ENCODE peak calls at places on chromosomes 4 and X, in ten cellular contexts. One of them, this sample, is unnamed. For H3K4me1, the result is how much of the 10 kb centered on the place peaks cover.

GRCh38 chrX:21658152-21658737 is at the start of gene KLHL34:
- DNase-seq in aorta: peak
- DNase-seq in transverse colon: peak
- DNase-seq in heart left ventricle: peak
- DNase-seq in left ventricle myocardium inferior: peak
- DNase-seq in tibial nerve: no peak
- DNase-seq in A549: no peak
- DNase-seq in upper lobe of right lung: no peak
- DNase-seq in neural progenitor cell: no peak
- DNase-seq in neuronal stem cell: no peak
- DNase-seq in this sample: no peak

GRCh38 chr4:72031868-72032619 is at the start of gene NPFFR2:
- DNase-seq in neural progenitor cell: peak
- DNase-seq in tibial nerve: no peak
- DNase-seq in neuronal stem cell: peak
- DNase-seq in aorta: no peak
- DNase-seq in heart left ventricle: peak
- DNase-seq in transverse colon: no peak
- DNase-seq in left ventricle myocardium inferior: peak
- DNase-seq in A549: no peak
- DNase-seq in upper lobe of right lung: peak
- DNase-seq in this sample: no peak

GRCh38 chrX:65581661-65582339 is 47.2 kb upstream of the LAS1L start:
- DNase-seq in A549: peak
- DNase-seq in heart left ventricle: peak
- DNase-seq in aorta: peak
- DNase-seq in neuronal stem cell: peak
- DNase-seq in transverse colon: peak
- DNase-seq in upper lobe of right lung: no peak
- DNase-seq in tibial nerve: peak
- DNase-seq in neural progenitor cell: peak
- DNase-seq in left ventricle myocardium inferior: peak
- DNase-seq in this sample: peak

GRCh38 chr4:54661686-54662085 is 3.9 kb downstream of the KIT start:
- DNase-seq in transverse colon: no peak
- DNase-seq in upper lobe of right lung: no peak
- DNase-seq in aorta: no peak
- DNase-seq in A549: no peak
- DNase-seq in neural progenitor cell: no peak
- DNase-seq in left ventricle myocardium inferior: no peak
- DNase-seq in neuronal stem cell: no peak
- DNase-seq in tibial nerve: no peak
- DNase-seq in heart left ventricle: no peak
- DNase-seq in this sample: no peak

GRCh38 chrX:132023896-132024386 is 839 bp downstream of the STK26 start:
- DNase-seq in A549: peak
- DNase-seq in tibial nerve: no peak
- DNase-seq in aorta: peak
- DNase-seq in upper lobe of right lung: peak
- DNase-seq in neuronal stem cell: peak
- DNase-seq in heart left ventricle: no peak
- DNase-seq in transverse colon: no peak
- DNase-seq in neural progenitor cell: peak
- DNase-seq in left ventricle myocardium inferior: peak
- DNase-seq in this sample: no peak

GRCh38 chrX:133608406-133608805 is 193.1 kb upstream of the GPC4 start:
- DNase-seq in transverse colon: no peak
- DNase-seq in heart left ventricle: no peak
- DNase-seq in A549: no peak
- DNase-seq in neural progenitor cell: no peak
- DNase-seq in upper lobe of right lung: no peak
- DNase-seq in left ventricle myocardium inferior: no peak
- DNase-seq in neuronal stem cell: no peak
- DNase-seq in aorta: no peak
- DNase-seq in tibial nerve: no peak
- DNase-seq in this sample: no peak

GRCh38 chrX:39899876-39900787 is 197.6 kb downstream of the BCOR start:
- DNase-seq in neuronal stem cell: no peak
- DNase-seq in heart left ventricle: no peak
- DNase-seq in left ventricle myocardium inferior: no peak
- DNase-seq in neural progenitor cell: no peak
- DNase-seq in transverse colon: no peak
- DNase-seq in upper lobe of right lung: no peak
- DNase-seq in aorta: no peak
- DNase-seq in A549: no peak
- DNase-seq in tibial nerve: no peak
- DNase-seq in this sample: no peak

GRCh38 chr4:13706716-13707115 is 79.2 kb upstream of the BOD1L1 start:
- DNase-seq in tibial nerve: no peak
- DNase-seq in A549: no peak
- DNase-seq in left ventricle myocardium inferior: no peak
- DNase-seq in transverse colon: no peak
- DNase-seq in neural progenitor cell: no peak
- DNase-seq in upper lobe of right lung: no peak
- DNase-seq in aorta: no peak
- DNase-seq in neuronal stem cell: no peak
- DNase-seq in heart left ventricle: no peak
- DNase-seq in this sample: no peak

GRCh38 chrX:40883021-40883619 is 147.8 kb upstream of the MED14 start:
- DNase-seq in aorta: no peak
- DNase-seq in neuronal stem cell: no peak
- DNase-seq in transverse colon: no peak
- DNase-seq in A549: no peak
- DNase-seq in upper lobe of right lung: no peak
- DNase-seq in neural progenitor cell: no peak
- DNase-seq in tibial nerve: no peak
- DNase-seq in left ventricle myocardium inferior: no peak
- DNase-seq in heart left ventricle: no peak
- DNase-seq in this sample: peak

GRCh38 chr4:38128478-38129451 is 168.6 kb downstream of the PTTG2 start:
- DNase-seq in transverse colon: peak
- DNase-seq in tibial nerve: no peak
- DNase-seq in neuronal stem cell: no peak
- DNase-seq in neural progenitor cell: peak
- DNase-seq in A549: peak
- DNase-seq in aorta: no peak
- DNase-seq in left ventricle myocardium inferior: no peak
- DNase-seq in heart left ventricle: peak
- DNase-seq in upper lobe of right lung: no peak
- DNase-seq in this sample: no peak

DNA sequence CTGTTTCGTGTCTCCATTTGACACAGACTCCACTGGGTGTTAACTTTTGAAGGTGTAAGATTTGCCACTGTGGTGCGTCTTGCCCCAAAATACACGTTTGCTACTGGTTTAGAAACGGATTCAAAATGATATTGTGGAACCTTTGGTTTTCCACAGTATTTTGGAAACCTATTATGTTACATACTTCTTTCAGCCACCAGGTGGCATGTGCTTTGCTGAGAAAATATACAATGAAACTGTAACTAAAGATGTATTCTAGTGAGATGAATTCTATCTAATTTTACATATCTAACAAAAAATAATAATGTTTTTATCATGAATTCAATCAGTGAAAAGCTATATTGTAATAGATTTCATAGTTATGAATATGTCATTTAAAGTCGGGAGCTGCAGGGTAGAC is 28.4 kb upstream of the SLITRK4 start:
- DNase-seq in neural progenitor cell: peak
- DNase-seq in heart left ventricle: no peak
- DNase-seq in left ventricle myocardium inferior: no peak
- DNase-seq in upper lobe of right lung: no peak
- DNase-seq in A549: peak
- DNase-seq in aorta: no peak
- DNase-seq in tibial nerve: no peak
- DNase-seq in neuronal stem cell: no peak
- DNase-seq in transverse colon: no peak
- DNase-seq in this sample: no peak
- H3K4me3 ChIP-seq in neural progenitor cell: no peak
- H3K4me3 ChIP-seq in heart left ventricle: no peak
- H3K4me3 ChIP-seq in left ventricle myocardium inferior: no peak
- H3K4me3 ChIP-seq in upper lobe of right lung: no peak
- H3K4me3 ChIP-seq in A549: no peak
- H3K4me3 ChIP-seq in aorta: no peak
- H3K4me3 ChIP-seq in tibial nerve: no peak
- H3K4me3 ChIP-seq in neuronal stem cell: no peak
- H3K4me3 ChIP-seq in transverse colon: no peak
- H3K4me3 ChIP-seq in this sample: no peak

GRCh38 chr4:10098770-10099139 is 17.8 kb downstream of the WDR1 start:
- DNase-seq in tibial nerve: no peak
- DNase-seq in transverse colon: no peak
- DNase-seq in upper lobe of right lung: no peak
- DNase-seq in neural progenitor cell: no peak
- DNase-seq in neuronal stem cell: no peak
- DNase-seq in A549: no peak
- DNase-seq in left ventricle myocardium inferior: no peak
- DNase-seq in heart left ventricle: no peak
- DNase-seq in aorta: no peak
- DNase-seq in this sample: no peak
- H3K4me1 ChIP-seq in tibial nerve: under half
- H3K4me1 ChIP-seq in transverse colon: half or more
- H3K4me1 ChIP-seq in upper lobe of right lung: half or more
- H3K4me1 ChIP-seq in neural progenitor cell: under half
- H3K4me1 ChIP-seq in neuronal stem cell: under half
- H3K4me1 ChIP-seq in A549: under half
- H3K4me1 ChIP-seq in left ventricle myocardium inferior: half or more
- H3K4me1 ChIP-seq in heart left ventricle: half or more
- H3K4me1 ChIP-seq in aorta: under half
- H3K4me1 ChIP-seq in this sample: under half

GRCh38 chr4:74635490-74636123 is 158.7 kb downstream of the BTC start:
- DNase-seq in upper lobe of right lung: no peak
- DNase-seq in A549: no peak
- DNase-seq in left ventricle myocardium inferior: no peak
- DNase-seq in neuronal stem cell: no peak
- DNase-seq in heart left ventricle: no peak
- DNase-seq in neural progenitor cell: no peak
- DNase-seq in tibial nerve: no peak
- DNase-seq in aorta: no peak
- DNase-seq in transverse colon: no peak
- DNase-seq in this sample: no peak

GRCh38 chr4:74638001-74638400 is 156.3 kb downstream of the BTC start:
- DNase-seq in heart left ventricle: no peak
- DNase-seq in tibial nerve: no peak
- DNase-seq in upper lobe of right lung: no peak
- DNase-seq in left ventricle myocardium inferior: no peak
- DNase-seq in neuronal stem cell: no peak
- DNase-seq in aorta: no peak
- DNase-seq in neural progenitor cell: no peak
- DNase-seq in transverse colon: no peak
- DNase-seq in A549: no peak
- DNase-seq in this sample: no peak

GRCh38 chr4:74638689-74639088 is 155.6 kb downstream of the BTC start:
- DNase-seq in neuronal stem cell: no peak
- DNase-seq in aorta: no peak
- DNase-seq in neural progenitor cell: no peak
- DNase-seq in upper lobe of right lung: no peak
- DNase-seq in tibial nerve: no peak
- DNase-seq in heart left ventricle: no peak
- DNase-seq in A549: no peak
- DNase-seq in left ventricle myocardium inferior: no peak
- DNase-seq in transverse colon: no peak
- DNase-seq in this sample: no peak

GRCh38 chr4:74635074-74635473 is 159.2 kb downstream of the BTC start:
- DNase-seq in aorta: no peak
- DNase-seq in A549: no peak
- DNase-seq in left ventricle myocardium inferior: no peak
- DNase-seq in transverse colon: no peak
- DNase-seq in upper lobe of right lung: no peak
- DNase-seq in heart left ventricle: no peak
- DNase-seq in neuronal stem cell: no peak
- DNase-seq in tibial nerve: no peak
- DNase-seq in neural progenitor cell: no peak
- DNase-seq in this sample: no peak

DNA sequence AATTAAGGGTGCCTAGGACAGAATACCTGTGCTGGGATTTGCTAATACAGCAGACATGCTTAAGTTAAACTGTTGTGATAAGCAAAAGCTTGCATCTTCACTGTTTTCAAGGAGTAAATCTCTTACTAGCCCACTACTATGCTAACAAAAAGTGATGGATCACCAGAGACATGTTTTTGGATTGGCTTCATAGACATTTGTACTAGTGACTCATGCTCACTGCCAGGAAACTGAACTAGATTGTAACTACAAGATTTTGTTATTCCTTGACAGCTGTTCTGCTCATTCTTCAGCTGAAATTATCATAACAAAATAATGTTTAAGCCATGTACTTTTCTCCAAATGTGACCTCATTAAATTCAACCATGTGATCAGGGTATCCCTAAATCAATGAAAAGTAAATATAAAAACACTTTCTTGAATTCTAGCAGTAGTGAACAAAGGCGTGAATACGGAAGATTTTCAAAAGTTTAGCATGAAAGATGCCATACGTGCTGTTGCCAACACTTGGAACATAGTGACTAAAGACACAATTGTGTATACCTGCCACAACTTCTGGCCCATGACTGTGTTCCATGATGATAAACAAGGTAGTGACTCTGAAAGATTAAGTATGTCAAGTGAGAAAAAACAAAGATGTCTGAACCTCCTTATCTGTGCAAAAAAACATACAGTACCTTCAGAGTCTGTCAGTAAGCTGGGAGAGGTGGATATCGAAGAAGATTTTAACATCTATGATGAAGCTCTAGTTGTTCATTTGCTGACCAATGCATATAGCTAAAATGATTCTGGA is 154.0 kb downstream of the BTC start:
- DNase-seq in aorta: no peak
- DNase-seq in left ventricle myocardium inferior: no peak
- DNase-seq in tibial nerve: no peak
- DNase-seq in A549: no peak
- DNase-seq in heart left ventricle: no peak
- DNase-seq in neuronal stem cell: no peak
- DNase-seq in neural progenitor cell: no peak
- DNase-seq in transverse colon: no peak
- DNase-seq in upper lobe of right lung: no peak
- DNase-seq in this sample: no peak
- H3K27ac ChIP-seq in aorta: no peak
- H3K27ac ChIP-seq in left ventricle myocardium inferior: no peak
- H3K27ac ChIP-seq in tibial nerve: no peak
- H3K27ac ChIP-seq in A549: peak
- H3K27ac ChIP-seq in heart left ventricle: no peak
- H3K27ac ChIP-seq in neuronal stem cell: no peak
- H3K27ac ChIP-seq in neural progenitor cell: no peak
- H3K27ac ChIP-seq in transverse colon: no peak
- H3K27ac ChIP-seq in upper lobe of right lung: no peak
- H3K27ac ChIP-seq in this sample: no peak

DNA sequence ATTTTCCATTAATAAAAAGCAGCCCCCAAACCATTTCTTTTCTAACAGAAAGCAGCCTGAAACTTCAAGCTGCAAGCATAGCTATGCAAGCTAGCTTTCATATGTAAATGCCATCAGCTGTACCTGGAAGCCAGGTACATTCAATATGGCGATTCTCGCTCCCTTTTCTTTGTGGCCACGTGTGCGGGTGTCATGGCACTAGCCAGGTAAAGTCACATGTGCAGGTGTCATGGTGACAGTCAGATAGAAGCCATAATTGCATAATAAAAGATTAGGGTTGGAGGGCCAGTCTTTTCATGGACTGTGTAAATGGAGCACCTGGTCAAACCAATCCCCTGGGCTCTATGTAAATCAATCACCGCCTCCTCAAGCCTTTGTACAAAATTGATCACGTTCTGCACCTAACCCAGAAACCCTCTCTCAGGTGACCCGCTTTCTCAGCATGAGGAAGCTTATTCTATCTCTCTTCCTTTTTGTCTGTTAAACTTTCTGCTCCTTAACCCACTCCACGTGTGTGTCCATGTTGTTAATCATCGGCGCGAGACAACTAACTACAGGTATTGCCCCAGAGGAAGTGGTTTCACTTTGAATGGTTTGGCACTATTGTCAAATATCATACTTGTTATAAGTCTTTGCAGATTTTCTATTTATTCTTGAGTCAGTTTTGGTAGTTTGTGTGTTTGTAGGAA is 18.0 kb upstream of the RHOXF2 start:
- DNase-seq in left ventricle myocardium inferior: no peak
- DNase-seq in aorta: no peak
- DNase-seq in tibial nerve: no peak
- DNase-seq in transverse colon: no peak
- DNase-seq in A549: no peak
- DNase-seq in neuronal stem cell: no peak
- DNase-seq in neural progenitor cell: no peak
- DNase-seq in heart left ventricle: no peak
- DNase-seq in upper lobe of right lung: no peak
- DNase-seq in this sample: no peak
- H3K4me3 ChIP-seq in left ventricle myocardium inferior: no peak
- H3K4me3 ChIP-seq in aorta: no peak
- H3K4me3 ChIP-seq in tibial nerve: no peak
- H3K4me3 ChIP-seq in transverse colon: no peak
- H3K4me3 ChIP-seq in A549: no peak
- H3K4me3 ChIP-seq in neuronal stem cell: no peak
- H3K4me3 ChIP-seq in neural progenitor cell: no peak
- H3K4me3 ChIP-seq in heart left ventricle: no peak
- H3K4me3 ChIP-seq in upper lobe of right lung: no peak
- H3K4me3 ChIP-seq in this sample: no peak

This sample was measured in SJSA1.